ENCODE peak calls at places on chromosomes 13 and 19, in four cellular contexts. Q is HCT116, K is HepG2, A is K562. G is an unnamed sample.

GRCh38 chr13:30727491-30728350 is 7.6 kb upstream of the ALOX5AP start:
- DNase-seq in Q (no peak), K (no peak), A (no peak), G (no peak)

GRCh38 chr19:35773020-35773809 is 2.1 kb upstream of the ARHGAP33 start:
- DNase-seq in Q (no peak), K (no peak), A (no peak), G (no peak)

GRCh38 chr13:30224732-30225131 is 82.6 kb downstream of the KATNAL1 start:
- DNase-seq in Q (peak; percentile 54), K (no peak), A (no peak), G (peak; percentile 2)

GRCh38 chr19:39236527-39236926 is 8.3 kb downstream of the IFNL3 start:
- DNase-seq in Q (no peak), K (no peak), A (no peak), G (no peak)

GRCh38 chr19:28556371-28556770 is 656.6 kb downstream of the UQCRFS1 start:
- DNase-seq in Q (no peak), K (no peak), A (no peak), G (no peak)

GRCh38 chr13:33218020-33218419 is 67.5 kb downstream of the STARD13 start:
- DNase-seq in Q (peak; percentile 15), K (peak; percentile 82), A (no peak), G (no peak)

GRCh38 chr13:92649140-92649813 is 577.3 kb upstream of the GPC6 start:
- DNase-seq in Q (no peak), K (no peak), A (no peak), G (no peak)

GRCh38 chr13:60158321-60158801 is 5.4 kb downstream of the DIAPH3 start:
- DNase-seq in Q (no peak), K (no peak), A (no peak), G (no peak)

GRCh38 chr19:47221080-47221841 is 9.7 kb downstream of the BBC3 start:
- DNase-seq in Q (no peak), K (no peak), A (no peak), G (no peak)

GRCh38 chr13:74867460-74867859 is 614.5 kb downstream of the TBC1D4 start:
- DNase-seq in Q (no peak), K (no peak), A (no peak), G (no peak)

DNA sequence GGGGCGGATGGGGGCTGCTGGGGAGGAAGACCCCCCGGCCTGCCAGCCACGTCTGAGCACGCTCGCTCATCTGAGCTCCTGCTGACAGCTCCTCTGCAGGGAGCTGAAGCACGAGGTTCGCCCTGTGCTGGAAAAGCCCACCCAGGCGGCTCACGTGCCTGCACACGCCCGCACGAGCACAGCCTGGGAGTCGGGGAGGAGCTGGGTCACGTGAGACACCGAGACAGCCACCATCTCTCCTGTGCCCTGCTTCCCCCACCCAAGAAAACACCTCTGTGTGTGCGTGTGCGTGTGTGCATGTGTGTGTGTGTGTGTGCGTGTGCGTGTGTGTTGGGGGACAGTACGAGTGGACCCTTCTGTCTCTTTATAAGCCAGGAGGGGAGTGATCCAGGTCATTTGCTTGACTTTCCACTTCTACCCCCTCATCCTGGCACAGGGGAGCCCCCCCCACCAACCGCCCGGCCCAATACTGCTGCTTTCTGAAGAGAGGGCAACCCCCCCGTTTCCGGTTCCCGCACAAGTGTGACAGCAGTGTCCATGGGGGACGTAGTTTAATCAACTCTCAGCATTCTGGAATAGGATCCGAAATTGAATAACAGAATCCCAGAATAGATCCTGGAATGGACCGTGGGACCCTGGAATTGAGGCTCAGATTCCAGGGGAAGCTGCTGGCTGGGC is 42.5 kb downstream of the CELF5 start:
- DNase-seq in Q (no peak), K (no peak), A (no peak), G (no peak)
- H3K4me3 ChIP-seq in Q (no peak overlapping the region), K (no peak overlapping the region), A (no peak overlapping the region), G (no peak overlapping the region)

GRCh38 chr13:44165895-44166496 is 207.6 kb upstream of the SERP2 start:
- DNase-seq in Q (no peak), K (no peak), A (no peak), G (no peak)
- TF ChIP-seq TCF7L2 in Q (no peak), K (no peak), A (no peak), G (no peak)

DNA sequence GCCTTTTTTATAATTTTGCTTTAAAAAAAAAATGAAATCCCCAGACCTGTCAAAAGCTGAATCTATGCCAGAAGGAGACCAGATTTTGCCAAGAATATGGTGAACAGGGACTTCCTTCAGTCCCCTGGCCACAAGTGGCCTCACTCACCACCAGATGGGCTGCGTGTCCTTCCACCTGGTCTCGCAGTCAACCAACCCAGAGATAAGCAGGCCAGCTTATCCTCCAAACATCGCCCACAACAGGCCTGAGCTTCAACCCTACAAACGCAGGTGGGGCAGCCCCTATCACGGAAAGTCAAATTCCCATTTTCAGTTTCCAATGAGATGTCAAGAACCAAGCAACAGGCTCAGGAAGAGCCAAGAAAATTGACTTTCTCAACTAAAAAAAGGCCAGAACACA is 30.5 kb downstream of the STK24 start:
- DNase-seq in Q (no peak), K (no peak), A (peak; percentile 37), G (no peak)
- H3K4me3 ChIP-seq in Q (no peak overlapping the region), K (no peak overlapping the region), A (no peak overlapping the region), G (no peak overlapping the region)

GRCh38 chr19:8446055-8446709 is 1.4 kb downstream of the HNRNPM start:
- DNase-seq in Q (no peak), K (no peak), A (no peak), G (no peak)

GRCh38 chr19:8449830-8450229 is 5.1 kb downstream of the HNRNPM start:
- DNase-seq in Q (no peak), K (peak; percentile 25), A (no peak), G (no peak)

GRCh38 chr19:8441725-8442544 is 2.8 kb upstream of the HNRNPM start:
- DNase-seq in Q (no peak), K (no peak), A (no peak), G (no peak)

GRCh38 chr19:8445488-8446001 is 770 bp downstream of the HNRNPM start:
- DNase-seq in Q (no peak), K (no peak), A (peak; percentile 76), G (no peak)

GRCh38 chr19:8444677-8445487 is at the start of gene HNRNPM:
- DNase-seq in Q (peak; percentile 88), K (peak; percentile 95), A (peak; percentile 99), G (peak; percentile 69)
- TF ChIP-seq TCF7L2 in Q (no peak), K (no peak), A (no peak), G (no peak)

DNA sequence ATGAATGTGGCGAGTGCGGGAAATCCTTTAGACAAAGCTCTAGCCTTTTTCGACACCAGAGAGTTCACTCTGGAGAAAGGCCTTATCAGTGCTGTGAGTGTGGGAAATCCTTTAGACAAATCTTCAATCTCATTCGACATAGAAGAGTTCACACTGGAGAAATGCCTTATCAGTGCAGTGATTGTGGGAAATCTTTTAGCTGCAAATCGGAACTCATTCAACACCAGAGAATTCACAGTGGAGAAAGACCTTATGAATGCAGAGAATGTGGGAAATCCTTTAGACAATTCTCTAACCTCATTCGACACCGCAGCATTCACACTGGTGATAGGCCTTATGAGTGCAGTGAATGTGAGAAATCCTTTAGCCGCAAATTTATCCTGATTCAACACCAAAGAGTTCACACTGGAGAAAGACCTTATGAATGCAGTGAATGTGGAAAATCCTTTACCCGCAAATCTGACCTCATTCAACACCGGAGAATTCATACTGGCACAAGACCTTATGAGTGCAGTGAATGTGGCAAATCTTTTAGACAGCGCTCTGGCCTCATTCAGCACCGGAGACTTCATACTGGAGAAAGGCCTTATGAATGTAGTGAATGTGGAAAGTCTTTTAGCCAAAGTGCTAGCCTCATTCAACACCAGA is 5.7 kb downstream of the ZNF551 start:
- DNase-seq in Q (no peak), K (no peak), A (no peak), G (no peak)
- H3K4me3 ChIP-seq in Q (no peak overlapping the region), K (no peak overlapping the region), A (no peak overlapping the region), G (no peak overlapping the region)

DNA sequence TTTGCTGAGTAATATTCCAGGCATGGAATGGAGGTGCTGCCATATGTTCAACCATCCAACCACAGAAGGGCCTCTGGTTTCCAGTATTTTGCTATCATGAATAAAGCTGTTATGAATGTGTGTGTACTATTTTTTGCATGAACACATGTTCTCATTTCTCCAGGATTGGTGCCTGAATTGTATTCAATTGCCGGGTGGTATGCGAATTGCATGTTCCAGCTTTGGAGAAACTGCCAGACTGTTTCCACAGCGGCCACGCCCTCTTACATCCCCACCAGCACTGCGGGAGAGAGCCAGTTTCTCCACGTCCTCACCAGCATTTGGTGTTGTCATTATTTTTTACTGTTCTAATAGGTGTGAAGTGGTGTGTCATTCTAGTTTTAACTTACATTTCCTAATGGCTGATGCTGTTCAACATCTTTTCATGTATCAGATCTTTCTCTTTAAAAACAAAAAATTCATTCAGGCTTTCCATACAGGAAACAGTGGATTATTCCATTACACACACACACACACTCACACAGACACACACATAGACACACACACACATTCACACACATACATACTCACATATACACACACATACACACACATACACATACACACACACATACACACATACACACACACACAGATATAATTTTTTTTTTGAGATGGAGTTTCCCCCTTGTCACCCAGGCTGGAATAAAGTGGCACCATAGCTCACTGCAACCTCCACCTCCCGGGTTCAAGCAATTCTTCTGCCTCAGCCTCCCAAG is 154.1 kb downstream of the PTPRS start:
- DNase-seq in Q (no peak), K (no peak), A (no peak), G (no peak)
- TF ChIP-seq TCF7L2 in Q (no peak), K (no peak), A (no peak), G (no peak)

G was measured in Panc1.